ENCODE peak calls at places on chromosomes 7 and 10, in six cellular contexts. O, W, P, N, J and D are unnamed samples.

GRCh38 chr10:48330269-48330668 is 23.8 kb downstream of the MAPK8 start:
- ATAC-seq in W (no peak), N (no peak), P (no peak), O (peak; percentile 77), J (peak; percentile 54), D (no peak)

GRCh38 chr10:6514844-6515780 is 65.0 kb downstream of the PRKCQ start:
- ATAC-seq in O (no peak), P (no peak), N (no peak), W (no peak), J (peak; percentile 31), D (peak; percentile 50)

GRCh38 chr7:156842740-156843140 is 50.2 kb downstream of the LMBR1 start:
- ATAC-seq in O (no peak), W (no peak), J (no peak), P (no peak), N (no peak), D (no peak)

GRCh38 chr10:84329094-84329611 is 764 bp downstream of the CCSER2 start:
- ATAC-seq in P (peak; percentile 28), O (peak; percentile 51), J (no peak), N (peak; percentile 46), W (no peak), D (no peak)

GRCh38 chr7:143490719-143491306 is 13.1 kb downstream of the TAS2R41 start:
- ATAC-seq in J (peak; percentile 54), N (peak; percentile 81), P (peak; percentile 82), W (peak; percentile 47), O (no peak), D (no peak)

GRCh38 chr7:34620425-34620824 is 37.6 kb upstream of the NPSR1 start:
- ATAC-seq in O (no peak), J (no peak), P (no peak), W (no peak), N (no peak), D (no peak)

GRCh38 chr10:51915031-51915542 is 215.7 kb upstream of the CSTF2T start:
- ATAC-seq in W (no peak), J (no peak), P (no peak), O (no peak), N (no peak), D (no peak)

GRCh38 chr7:155237297-155237696 is 60.4 kb upstream of the INSIG1 start:
- ATAC-seq in W (no peak), N (no peak), O (no peak), P (no peak), J (no peak), D (no peak)

GRCh38 chr10:63798599-63799498 is 277.6 kb downstream of the REEP3 start:
- ATAC-seq in P (no peak), J (peak; percentile 87), O (no peak), W (peak; percentile 98), N (peak; percentile 51), D (peak; percentile 82)

GRCh38 chr7:56125831-56126230 is 9.6 kb upstream of the NUPR2 start:
- ATAC-seq in O (no peak), P (no peak), W (no peak), J (no peak), N (no peak), D (no peak)

GRCh38 chr10:73803680-73804286 is 7.6 kb downstream of the NDST2 start:
- ATAC-seq in J (no peak), O (no peak), W (no peak), P (no peak), N (no peak), D (no peak)

GRCh38 chr10:62082270-62082669 is 180.8 kb downstream of the ARID5B start:
- ATAC-seq in O (no peak), W (no peak), N (no peak), P (no peak), J (no peak), D (no peak)

GRCh38 chr10:104117839-104118323 is 4.1 kb upstream of the SFR1 start:
- ATAC-seq in P (peak; percentile 59), O (no peak), J (peak; percentile 31), W (no peak), N (peak; percentile 52), D (no peak)

GRCh38 chr10:43226851-43227845 is 39.7 kb downstream of the RASGEF1A start:
- ATAC-seq in O (no peak), J (no peak), W (no peak), N (no peak), P (no peak), D (no peak)

DNA sequence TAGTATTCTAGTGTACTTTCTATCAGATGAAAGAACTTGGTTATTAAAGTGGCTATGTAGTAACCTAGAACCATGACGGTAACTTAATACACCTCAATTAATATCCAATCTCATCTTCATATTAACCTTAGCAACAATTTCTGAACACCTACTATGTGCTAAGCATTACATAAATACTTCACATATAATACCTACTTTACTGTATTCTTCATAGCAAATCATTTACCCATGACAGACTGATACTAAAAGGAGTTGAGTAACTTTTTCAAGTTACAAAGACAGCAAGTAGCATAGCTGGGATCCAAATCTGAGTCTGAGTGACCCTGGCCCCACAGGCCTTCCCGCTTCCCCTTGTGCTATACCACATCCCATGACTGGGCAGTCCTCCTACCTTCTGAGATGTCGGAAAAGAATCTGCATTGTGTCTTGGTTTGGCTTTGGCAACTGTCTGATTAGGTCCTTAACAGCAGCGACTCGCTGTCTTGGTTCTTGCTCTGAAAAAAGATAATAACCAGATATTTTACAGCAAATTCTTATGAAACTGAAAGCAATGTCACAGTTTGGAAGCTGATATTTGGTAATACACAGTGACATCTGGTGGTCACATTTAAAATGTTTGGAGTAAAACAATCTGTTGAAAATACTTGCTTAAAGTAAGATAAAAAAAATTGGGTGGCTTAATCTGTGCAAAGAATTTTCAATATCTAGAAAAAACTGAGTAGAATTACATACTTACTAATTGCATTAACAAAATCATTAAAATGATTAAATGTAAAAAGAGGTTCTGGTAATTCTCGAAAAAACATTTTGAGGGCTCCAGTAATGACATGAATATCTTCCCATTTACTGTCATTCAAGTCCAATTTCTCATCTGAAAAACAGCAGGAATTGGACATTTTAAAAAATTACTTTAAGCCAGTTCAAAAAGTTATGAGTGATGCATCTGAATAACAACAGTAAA is 120.1 kb downstream of the ARHGAP12 start:
- ATAC-seq in W (peak; percentile 68), O (peak; percentile 68), P (peak; percentile 49), N (peak; percentile 50), J (peak; percentile 68), D (peak; percentile 65)
- TF ChIP-seq CTCF in W (peak; percentile 72), O (peak; percentile 73), P (peak; percentile 64), N (peak; percentile 81), J (peak; percentile 55), D (peak; percentile 61)

GRCh38 chr10:17768506-17768905 is 16.5 kb downstream of the TMEM236 start:
- ATAC-seq in J (peak; percentile 56), W (no peak), N (no peak), O (no peak), P (no peak), D (no peak)

GRCh38 chr10:17765602-17766001 is 13.6 kb downstream of the TMEM236 start:
- ATAC-seq in O (no peak), N (no peak), J (no peak), W (no peak), P (no peak), D (no peak)

GRCh38 chr10:17768957-17769356 is 17.0 kb downstream of the TMEM236 start:
- ATAC-seq in N (peak; percentile 43), O (no peak), P (no peak), W (no peak), J (no peak), D (no peak)

DNA sequence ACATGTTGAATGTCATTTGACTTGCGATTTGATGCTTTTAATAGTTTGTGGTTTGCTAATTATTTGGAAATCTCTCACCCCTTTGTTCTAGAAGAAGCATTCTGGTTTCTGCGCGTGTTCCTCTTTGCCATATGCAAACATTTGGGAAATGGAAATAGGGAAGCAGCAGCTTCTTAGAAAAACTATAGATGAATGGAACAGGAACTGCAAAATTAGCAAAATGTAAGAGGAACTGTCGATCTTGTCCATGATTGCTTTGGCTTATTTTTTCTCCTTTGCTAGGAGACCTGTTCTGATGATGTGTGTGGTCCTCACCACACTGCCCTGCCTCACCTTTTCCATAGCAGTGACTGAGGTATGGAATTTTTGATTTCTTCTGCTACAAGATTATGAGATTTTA is 19.0 kb downstream of the TMEM236 start:
- ATAC-seq in O (no peak), W (no peak), N (no peak), J (peak; percentile 43), P (no peak), D (no peak)
- H3K27ac ChIP-seq in O (no peak overlapping the region), W (no peak overlapping the region), N (no peak overlapping the region), J (peak overlapping the region; percentile 33), P (no peak overlapping the region), D (no peak overlapping the region)

GRCh38 chr7:83652481-83652880 is 3.5 kb upstream of the SEMA3E start:
- ATAC-seq in P (no peak), O (no peak), J (no peak), N (no peak), W (no peak), D (no peak)

DNA sequence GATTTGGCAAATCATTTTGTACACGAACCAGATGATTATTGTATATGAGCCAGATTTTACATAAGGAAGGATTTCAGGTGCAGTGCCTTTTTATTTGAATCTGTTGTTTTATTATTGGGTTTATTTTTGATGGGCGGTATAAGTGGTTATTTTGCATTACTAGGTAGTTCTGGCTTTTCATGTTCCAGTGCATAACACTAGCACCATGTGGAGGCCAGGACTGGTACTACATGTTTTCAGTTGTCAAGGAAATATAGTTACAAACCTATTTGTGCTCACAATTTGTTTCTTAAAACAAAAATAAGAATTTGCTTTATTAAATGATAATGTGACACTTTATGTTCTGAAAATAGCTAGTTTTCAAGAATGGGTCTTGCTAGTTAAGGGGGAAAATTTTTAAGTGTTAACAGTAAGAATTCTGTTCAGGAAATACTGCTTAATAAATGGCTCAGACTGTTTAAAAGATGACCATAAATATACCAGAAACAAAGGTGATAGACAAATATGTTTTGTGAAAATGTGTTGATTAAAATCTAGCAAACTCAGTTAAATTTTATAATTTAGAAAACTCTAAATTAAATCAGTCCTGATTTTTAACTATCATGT is 7.1 kb upstream of the SEMA3E start:
- ATAC-seq in N (peak; percentile 76), W (peak; percentile 59), J (peak; percentile 72), O (no peak), P (peak; percentile 76), D (peak; percentile 62)
- TF ChIP-seq CTCF in N (peak; percentile 95), W (peak; percentile 87), J (peak; percentile 53), O (no peak), P (peak; percentile 90), D (peak; percentile 86)

GRCh38 chr10:79313911-79314439 is 33.3 kb upstream of the PPIF start:
- ATAC-seq in O (no peak), W (no peak), N (no peak), P (no peak), J (no peak), D (no peak)
- H3K27ac ChIP-seq in O (no peak overlapping the region), W (no peak overlapping the region), N (no peak overlapping the region), P (no peak overlapping the region), J (no peak overlapping the region), D (no peak overlapping the region)